ENCODE peak calls at places on chromosomes 11 and 22, in seven cellular contexts. E is H1, H is mesendoderm, T is H9, P is trophoblast cell, Q is IMR-90, J is neuronal stem cell. R is an unnamed sample.

GRCh38 chr11:122159173-122159701 is 43.2 kb upstream of the BLID start:
- DNase-seq in E (no peak), H (peak; percentile 17), T (no peak), P (no peak), Q (peak; percentile 65), J (no peak), R (peak; percentile 66)

GRCh38 chr11:61626580-61627380 is 45.9 kb upstream of the SYT7 start:
- DNase-seq in E (peak; percentile 71), H (peak; percentile 97), T (peak; percentile 95), P (peak; percentile 92), Q (peak; percentile 36), J (no peak), R (peak; percentile 66)

GRCh38 chr11:13114566-13115465 is 105.7 kb downstream of the RASSF10 start:
- DNase-seq in E (no peak), H (peak; percentile 97), T (peak; percentile 90), P (no peak), Q (no peak), J (peak; percentile 66), R (no peak)

GRCh38 chr22:46418827-46419226 is 83.3 kb downstream of the TRMU start:
- DNase-seq in E (no peak), H (no peak), T (no peak), P (no peak), Q (no peak), J (no peak), R (no peak)

GRCh38 chr22:47337161-47337621 is 574.7 kb downstream of the TBC1D22A start:
- DNase-seq in E (no peak), H (no peak), T (no peak), P (no peak), Q (peak; percentile 87), J (no peak), R (no peak)

GRCh38 chr11:65435981-65436411 is 13.4 kb downstream of the NEAT1 start:
- DNase-seq in E (peak; percentile 23), H (no peak), T (no peak), P (peak; percentile 63), Q (no peak), J (no peak), R (no peak)

GRCh38 chr22:24066872-24067271 is 55.8 kb downstream of the CABIN1 start:
- DNase-seq in E (no peak), H (no peak), T (no peak), P (no peak), Q (no peak), J (no peak), R (no peak)

GRCh38 chr11:17528181-17528691 is 16.0 kb downstream of the USH1C start:
- DNase-seq in E (peak; percentile 90), H (peak; percentile 76), T (peak; percentile 76), P (peak; percentile 24), Q (peak; percentile 28), J (no peak), R (peak; percentile 38)

GRCh38 chr11:86162257-86162656 is 82.3 kb upstream of the EED start:
- DNase-seq in E (no peak), H (peak; percentile 31), T (no peak), P (peak; percentile 46), Q (peak; percentile 93), J (no peak), R (peak; percentile 87)

GRCh38 chr11:62404918-62405317 is 13.9 kb upstream of the SCGB1A1 start:
- DNase-seq in E (no peak), H (no peak), T (no peak), P (no peak), Q (no peak), J (no peak), R (no peak)

DNA sequence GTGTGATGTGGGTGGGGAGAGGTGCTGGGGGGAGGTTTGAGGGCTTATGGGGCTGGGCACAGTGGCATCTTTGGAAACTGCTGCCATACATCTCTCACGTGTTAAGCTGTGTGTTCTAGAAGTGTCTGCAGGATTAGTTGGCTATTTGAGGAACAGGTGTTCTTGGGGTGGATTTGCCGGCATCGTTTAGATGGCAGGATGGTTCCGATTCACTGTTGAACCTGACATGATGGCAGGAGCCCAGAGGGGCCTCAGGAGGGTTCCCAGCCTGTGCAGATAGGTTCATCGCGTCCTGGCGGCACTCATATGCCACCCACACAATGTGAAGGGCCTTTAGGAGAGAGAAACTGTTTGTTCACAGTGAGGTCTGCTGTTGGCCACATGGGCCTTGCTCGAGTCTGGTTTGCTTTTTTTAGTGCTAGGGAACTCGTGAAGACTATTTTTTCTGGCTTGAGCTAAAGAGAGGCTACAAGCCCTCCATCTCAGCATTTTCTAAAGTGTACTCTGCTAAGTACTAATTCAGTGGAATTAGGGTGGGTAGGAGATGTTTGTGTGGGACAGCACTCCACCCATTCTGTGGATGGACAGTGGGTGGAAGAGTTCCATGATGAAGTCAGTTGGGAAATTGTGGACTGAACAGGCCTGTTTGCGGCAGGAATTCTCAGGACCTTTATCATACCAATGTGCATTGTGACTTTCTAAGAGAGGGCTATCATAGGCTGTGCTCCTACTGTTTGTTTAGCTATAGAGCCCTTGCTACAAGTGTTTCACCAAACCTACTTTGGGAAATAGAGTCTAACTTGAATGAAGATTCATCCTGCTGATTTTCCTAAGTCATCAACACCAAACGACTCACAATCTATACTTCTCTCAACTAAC is 55.4 kb upstream of the PLET1 start:
- DNase-seq in E (no peak), H (no peak), T (no peak), P (no peak), Q (no peak), J (no peak), R (no peak)
- H3K18ac ChIP-seq in E (no peak overlapping the region), H (no peak overlapping the region), T (no peak overlapping the region), P (no peak overlapping the region), Q (peak overlapping the region; percentile 3), J (no peak overlapping the region), R (no peak overlapping the region)

GRCh38 chr11:68382358-68382998 is 70.1 kb downstream of the LRP5 start:
- DNase-seq in E (no peak), H (no peak), T (no peak), P (no peak), Q (no peak), J (no peak), R (no peak)
- H3K18ac ChIP-seq in E (no peak overlapping the region), H (no peak overlapping the region), T (no peak overlapping the region), P (no peak overlapping the region), Q (no peak overlapping the region), J (no peak overlapping the region), R (no peak overlapping the region)

DNA sequence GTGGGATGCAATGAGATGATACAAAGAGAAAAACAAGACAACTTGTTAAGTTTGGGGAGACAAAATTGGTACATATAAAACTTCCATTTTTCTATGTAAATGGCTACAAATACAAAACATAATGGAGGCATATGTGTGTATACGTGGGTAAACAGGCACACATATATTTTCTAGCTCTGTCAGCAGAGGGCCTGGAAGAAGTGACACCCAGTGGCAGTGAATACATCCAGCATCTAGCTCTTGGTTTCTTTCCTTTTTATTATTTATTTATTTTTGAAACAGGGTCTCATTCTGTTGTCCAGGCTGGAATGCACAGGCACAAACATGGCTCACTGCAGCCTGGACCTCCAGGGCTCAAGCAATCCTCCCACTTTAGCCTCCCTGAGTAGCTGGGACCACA is 5.0 kb upstream of the RASL10A start:
- DNase-seq in E (no peak), H (peak; percentile 11), T (no peak), P (no peak), Q (no peak), J (no peak), R (peak; percentile 47)
- H3K18ac ChIP-seq in E (no peak overlapping the region), H (no peak overlapping the region), T (no peak overlapping the region), P (no peak overlapping the region), Q (no peak overlapping the region), J (no peak overlapping the region), R (no peak overlapping the region)

DNA sequence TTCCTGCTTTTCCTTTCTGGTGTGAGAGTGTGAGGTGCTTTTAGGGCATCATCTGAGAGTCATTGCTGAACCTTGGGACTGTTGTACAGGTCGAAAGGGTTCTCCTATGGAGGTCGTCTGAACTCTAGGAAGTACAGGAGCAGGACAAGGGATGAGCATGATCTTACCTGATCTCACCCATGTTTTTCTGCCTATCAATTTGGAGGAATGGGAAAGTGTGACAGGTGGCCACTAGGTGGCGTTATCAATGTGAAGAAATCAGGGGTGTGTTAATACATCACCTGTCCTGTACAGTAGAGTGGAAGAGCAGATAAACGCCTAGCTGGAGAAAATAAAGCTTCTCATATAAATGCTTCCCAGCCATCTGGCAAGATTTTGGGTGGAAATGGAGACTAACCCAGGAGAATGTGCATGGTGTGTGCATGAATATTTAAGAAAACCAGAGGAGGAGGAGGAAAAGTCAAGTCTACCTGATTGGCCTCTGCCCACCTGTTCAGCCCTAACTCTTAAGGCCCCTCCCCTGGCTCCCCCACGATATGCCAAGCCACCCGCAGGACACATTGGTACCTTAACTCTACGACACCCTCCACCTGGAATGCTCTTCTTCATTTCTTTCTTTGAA is 72.0 kb upstream of the NARS2 start:
- DNase-seq in E (peak; percentile 73), H (peak; percentile 71), T (peak; percentile 56), P (peak; percentile 49), Q (peak; percentile 49), J (peak; percentile 46), R (peak; percentile 47)
- H3K18ac ChIP-seq in E (no peak overlapping the region), H (no peak overlapping the region), T (no peak overlapping the region), P (no peak overlapping the region), Q (peak overlapping the region; percentile 38), J (no peak overlapping the region), R (no peak overlapping the region)

DNA sequence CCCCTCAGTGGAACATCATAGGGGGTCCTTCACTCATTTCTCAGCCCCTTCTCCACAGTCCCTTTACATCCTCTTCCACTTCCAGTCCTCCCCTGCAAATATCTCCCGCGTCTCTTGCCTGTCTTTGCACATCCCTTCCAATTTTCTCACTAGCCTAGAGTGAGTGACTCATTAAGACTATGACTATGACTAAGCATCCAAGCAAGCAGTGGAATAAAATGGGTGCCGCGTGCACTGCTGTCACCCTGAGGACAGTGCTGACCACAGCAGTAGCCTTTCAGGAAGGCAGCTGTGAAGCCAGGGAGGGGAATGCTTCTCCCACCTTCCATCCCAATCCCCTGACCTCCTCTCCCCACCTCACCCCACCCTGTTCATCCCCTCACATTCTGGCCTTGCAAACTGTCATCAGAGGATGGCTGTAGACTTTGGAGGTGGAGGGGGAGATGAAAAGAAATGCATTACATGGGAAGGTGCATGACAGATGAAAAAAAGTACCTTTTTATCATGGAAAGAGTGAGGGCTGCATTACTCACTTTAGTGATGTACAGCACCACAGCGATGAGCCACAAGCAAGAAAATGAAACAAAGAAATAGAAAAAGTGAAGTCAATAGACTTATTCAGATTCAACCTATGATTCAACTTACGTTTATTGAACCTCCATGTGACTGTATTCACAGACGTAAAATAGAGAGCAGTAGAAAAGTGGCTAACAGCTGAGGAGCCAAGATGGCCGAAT is 948.2 kb downstream of the NTM start:
- DNase-seq in E (no peak), H (no peak), T (no peak), P (no peak), Q (peak; percentile 76), J (no peak), R (peak; percentile 10)
- H3K18ac ChIP-seq in E (no peak overlapping the region), H (no peak overlapping the region), T (no peak overlapping the region), P (no peak overlapping the region), Q (no peak overlapping the region), J (no peak overlapping the region), R (no peak overlapping the region)

DNA sequence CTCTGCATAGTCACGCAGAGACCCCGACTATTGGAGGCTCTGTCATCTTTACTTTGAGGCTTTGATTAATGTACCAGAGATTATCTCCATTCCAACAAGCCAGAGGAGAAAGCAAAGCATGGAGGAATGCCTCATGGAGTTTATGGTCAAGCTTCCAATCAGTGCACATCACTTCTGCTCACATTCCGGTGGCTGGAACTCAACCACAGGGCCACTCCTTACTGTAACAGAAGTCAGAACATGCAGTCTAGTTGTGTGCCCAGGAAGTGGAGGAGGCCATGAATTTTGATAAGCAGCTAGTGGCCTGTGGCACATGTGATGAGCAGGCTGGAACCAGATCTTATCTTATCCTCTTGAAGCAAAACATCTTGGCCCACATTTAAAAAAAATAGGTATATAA is 258.9 kb upstream of the ARHGAP20 start:
- DNase-seq in E (no peak), H (no peak), T (no peak), P (no peak), Q (peak; percentile 69), J (no peak), R (peak; percentile 87)
- H3K18ac ChIP-seq in E (no peak overlapping the region), H (no peak overlapping the region), T (no peak overlapping the region), P (no peak overlapping the region), Q (no peak overlapping the region), J (no peak overlapping the region), R (no peak overlapping the region)

R was measured in mesenchymal stem cell.